ENCODE peak calls at places on chromosome 15, in seven cellular contexts. One of them, this sample, is unnamed.

GRCh38 chr15:77375133-77375532 is 44.8 kb downstream of the PEAK1 start:
- DNase-seq in fibroblast of mammary gland: no peak
- DNase-seq in A549: no peak
- DNase-seq in tibial nerve: no peak
- DNase-seq in Calu3: no peak
- DNase-seq in psoas muscle: no peak
- DNase-seq in fibroblast of pulmonary artery: no peak
- DNase-seq in this sample: no peak

GRCh38 chr15:33987444-33987843 is 19.1 kb downstream of the CHRM5 start:
- DNase-seq in psoas muscle: no peak
- DNase-seq in A549: no peak
- DNase-seq in tibial nerve: no peak
- DNase-seq in fibroblast of mammary gland: no peak
- DNase-seq in fibroblast of pulmonary artery: no peak
- DNase-seq in Calu3: no peak
- DNase-seq in this sample: no peak

GRCh38 chr15:63985221-63986184 is 60.8 kb downstream of the DAPK2 start:
- DNase-seq in tibial nerve: no peak
- DNase-seq in psoas muscle: peak; percentile 95
- DNase-seq in Calu3: no peak
- DNase-seq in A549: no peak
- DNase-seq in fibroblast of mammary gland: no peak
- DNase-seq in fibroblast of pulmonary artery: no peak
- DNase-seq in this sample: no peak

GRCh38 chr15:33985287-33985686 is 17.0 kb downstream of the CHRM5 start:
- DNase-seq in tibial nerve: no peak
- DNase-seq in psoas muscle: no peak
- DNase-seq in Calu3: no peak
- DNase-seq in A549: peak; percentile 21
- DNase-seq in fibroblast of mammary gland: peak; percentile 64
- DNase-seq in fibroblast of pulmonary artery: peak; percentile 88
- DNase-seq in this sample: no peak

GRCh38 chr15:40493089-40493840 is 22.5 kb downstream of the CHST14 start:
- DNase-seq in A549: no peak
- DNase-seq in tibial nerve: no peak
- DNase-seq in Calu3: no peak
- DNase-seq in fibroblast of pulmonary artery: no peak
- DNase-seq in psoas muscle: no peak
- DNase-seq in fibroblast of mammary gland: peak; percentile 34
- DNase-seq in this sample: no peak

GRCh38 chr15:62107561-62108110 is 40.9 kb downstream of the C2CD4A start:
- DNase-seq in psoas muscle: no peak
- DNase-seq in Calu3: no peak
- DNase-seq in A549: peak; percentile 26
- DNase-seq in tibial nerve: no peak
- DNase-seq in fibroblast of pulmonary artery: peak; percentile 60
- DNase-seq in fibroblast of mammary gland: no peak
- DNase-seq in this sample: no peak

GRCh38 chr15:85289677-85290365 is 90.6 kb upstream of the AKAP13 start:
- DNase-seq in tibial nerve: no peak
- DNase-seq in fibroblast of mammary gland: peak; percentile 54
- DNase-seq in psoas muscle: peak; percentile 72
- DNase-seq in Calu3: peak; percentile 59
- DNase-seq in fibroblast of pulmonary artery: peak; percentile 67
- DNase-seq in A549: peak; percentile 71
- DNase-seq in this sample: no peak

GRCh38 chr15:62900071-62900812 is 142.3 kb upstream of the TPM1 start:
- DNase-seq in fibroblast of pulmonary artery: no peak
- DNase-seq in Calu3: no peak
- DNase-seq in fibroblast of mammary gland: no peak
- DNase-seq in tibial nerve: no peak
- DNase-seq in A549: peak; percentile 50
- DNase-seq in psoas muscle: no peak
- DNase-seq in this sample: no peak

GRCh38 chr15:48748535-48748934 is 62.3 kb downstream of the CEP152 start:
- DNase-seq in Calu3: no peak
- DNase-seq in psoas muscle: no peak
- DNase-seq in fibroblast of pulmonary artery: peak; percentile 38
- DNase-seq in tibial nerve: no peak
- DNase-seq in fibroblast of mammary gland: peak; percentile 33
- DNase-seq in A549: no peak
- DNase-seq in this sample: no peak

GRCh38 chr15:84605225-84605882 is 4.5 kb downstream of the ZSCAN2 start:
- DNase-seq in fibroblast of mammary gland: peak; percentile 33
- DNase-seq in fibroblast of pulmonary artery: no peak
- DNase-seq in A549: no peak
- DNase-seq in tibial nerve: no peak
- DNase-seq in Calu3: no peak
- DNase-seq in psoas muscle: no peak
- DNase-seq in this sample: no peak

GRCh38 chr15:53918180-53919079 is 59.8 kb upstream of the UNC13C start:
- DNase-seq in tibial nerve: no peak
- DNase-seq in psoas muscle: no peak
- DNase-seq in A549: peak; percentile 25
- DNase-seq in Calu3: no peak
- DNase-seq in fibroblast of mammary gland: no peak
- DNase-seq in fibroblast of pulmonary artery: no peak
- DNase-seq in this sample: no peak

GRCh38 chr15:82726816-82727215 is 17.1 kb upstream of the AP3B2 start:
- DNase-seq in fibroblast of mammary gland: no peak
- DNase-seq in fibroblast of pulmonary artery: no peak
- DNase-seq in Calu3: no peak
- DNase-seq in A549: no peak
- DNase-seq in tibial nerve: no peak
- DNase-seq in psoas muscle: no peak
- DNase-seq in this sample: no peak

DNA sequence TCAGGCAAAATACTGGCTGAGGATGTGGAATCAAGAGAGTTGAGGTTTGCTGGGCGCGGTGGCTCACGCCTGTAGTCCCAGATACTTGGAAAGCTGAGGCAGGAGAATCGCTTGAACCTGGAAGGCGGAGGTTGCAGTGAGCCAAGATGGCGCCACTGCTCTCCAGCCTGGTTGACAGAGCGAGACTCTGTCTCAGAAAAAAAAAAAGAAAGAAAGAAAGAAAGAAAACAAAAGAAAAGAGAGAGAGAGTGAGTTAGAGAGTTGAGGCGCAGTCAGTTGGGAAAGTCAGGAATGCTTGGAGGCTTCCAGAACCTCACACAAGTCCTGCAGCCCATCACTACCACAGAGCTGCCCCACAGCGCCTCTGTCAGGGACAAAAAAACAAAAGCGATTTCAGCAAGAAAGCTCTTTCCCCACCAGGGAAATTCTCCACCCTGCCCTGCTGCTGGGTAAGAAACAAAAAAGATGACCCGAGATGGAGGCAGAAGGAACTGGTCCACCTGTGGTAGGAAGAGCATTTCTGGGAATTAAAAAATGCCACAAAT is 13.8 kb downstream of the HDC start:
- DNase-seq in tibial nerve: no peak
- DNase-seq in psoas muscle: no peak
- DNase-seq in fibroblast of pulmonary artery: no peak
- DNase-seq in A549: no peak
- DNase-seq in fibroblast of mammary gland: no peak
- DNase-seq in Calu3: no peak
- DNase-seq in this sample: no peak
- TF ChIP-seq CTCF in tibial nerve: no peak
- TF ChIP-seq CTCF in psoas muscle: no peak
- TF ChIP-seq CTCF in fibroblast of pulmonary artery: no peak
- TF ChIP-seq CTCF in A549: no peak
- TF ChIP-seq CTCF in fibroblast of mammary gland: no peak
- TF ChIP-seq CTCF in Calu3: no peak
- TF ChIP-seq CTCF in this sample: no peak

GRCh38 chr15:80509800-80510199 is 105.6 kb downstream of the ARNT2 start:
- DNase-seq in psoas muscle: no peak
- DNase-seq in Calu3: no peak
- DNase-seq in fibroblast of pulmonary artery: no peak
- DNase-seq in A549: no peak
- DNase-seq in fibroblast of mammary gland: no peak
- DNase-seq in tibial nerve: no peak
- DNase-seq in this sample: no peak

GRCh38 chr15:80514071-80514780 is 110.0 kb downstream of the ARNT2 start:
- DNase-seq in psoas muscle: no peak
- DNase-seq in tibial nerve: no peak
- DNase-seq in A549: no peak
- DNase-seq in Calu3: no peak
- DNase-seq in fibroblast of mammary gland: peak; percentile 93
- DNase-seq in fibroblast of pulmonary artery: peak; percentile 87
- DNase-seq in this sample: no peak

GRCh38 chr15:80508783-80509182 is 104.6 kb downstream of the ARNT2 start:
- DNase-seq in Calu3: no peak
- DNase-seq in fibroblast of mammary gland: no peak
- DNase-seq in tibial nerve: no peak
- DNase-seq in A549: no peak
- DNase-seq in fibroblast of pulmonary artery: no peak
- DNase-seq in psoas muscle: no peak
- DNase-seq in this sample: no peak

GRCh38 chr15:80517290-80517689 is 113.1 kb downstream of the ARNT2 start:
- DNase-seq in fibroblast of pulmonary artery: no peak
- DNase-seq in fibroblast of mammary gland: no peak
- DNase-seq in A549: no peak
- DNase-seq in psoas muscle: no peak
- DNase-seq in Calu3: no peak
- DNase-seq in tibial nerve: no peak
- DNase-seq in this sample: no peak

GRCh38 chr15:80512729-80513670 is 108.8 kb downstream of the ARNT2 start:
- DNase-seq in psoas muscle: no peak
- DNase-seq in Calu3: peak; percentile 41
- DNase-seq in tibial nerve: no peak
- DNase-seq in fibroblast of pulmonary artery: peak; percentile 27
- DNase-seq in fibroblast of mammary gland: peak; percentile 56
- DNase-seq in A549: peak; percentile 30
- DNase-seq in this sample: no peak
- TF ChIP-seq CTCF in psoas muscle: no peak
- TF ChIP-seq CTCF in Calu3: no peak
- TF ChIP-seq CTCF in tibial nerve: no peak
- TF ChIP-seq CTCF in fibroblast of pulmonary artery: peak; percentile 22
- TF ChIP-seq CTCF in fibroblast of mammary gland: peak; percentile 18
- TF ChIP-seq CTCF in A549: peak; percentile 59
- TF ChIP-seq CTCF in this sample: no peak

GRCh38 chr15:70260580-70260979 is 162.9 kb upstream of the TLE3 start:
- DNase-seq in A549: no peak
- DNase-seq in fibroblast of pulmonary artery: no peak
- DNase-seq in tibial nerve: no peak
- DNase-seq in fibroblast of mammary gland: no peak
- DNase-seq in psoas muscle: peak; percentile 24
- DNase-seq in Calu3: no peak
- DNase-seq in this sample: no peak

GRCh38 chr15:70259030-70259424 is 161.3 kb upstream of the TLE3 start:
- DNase-seq in fibroblast of mammary gland: peak; percentile 59
- DNase-seq in psoas muscle: peak; percentile 77
- DNase-seq in A549: no peak
- DNase-seq in Calu3: peak; percentile 29
- DNase-seq in fibroblast of pulmonary artery: peak; percentile 64
- DNase-seq in tibial nerve: peak; percentile 42
- DNase-seq in this sample: no peak

GRCh38 chr15:70258369-70259029 is 160.8 kb upstream of the TLE3 start:
- DNase-seq in fibroblast of mammary gland: peak; percentile 31
- DNase-seq in A549: no peak
- DNase-seq in fibroblast of pulmonary artery: no peak
- DNase-seq in psoas muscle: peak; percentile 52
- DNase-seq in tibial nerve: no peak
- DNase-seq in Calu3: no peak
- DNase-seq in this sample: no peak

GRCh38 chr15:70260096-70260495 is 162.4 kb upstream of the TLE3 start:
- DNase-seq in fibroblast of pulmonary artery: no peak
- DNase-seq in Calu3: no peak
- DNase-seq in fibroblast of mammary gland: no peak
- DNase-seq in psoas muscle: no peak
- DNase-seq in tibial nerve: no peak
- DNase-seq in A549: no peak
- DNase-seq in this sample: no peak

GRCh38 chr15:70259640-70260066 is 161.9 kb upstream of the TLE3 start:
- DNase-seq in A549: peak; percentile 42
- DNase-seq in fibroblast of pulmonary artery: no peak
- DNase-seq in psoas muscle: peak; percentile 41
- DNase-seq in tibial nerve: no peak
- DNase-seq in Calu3: no peak
- DNase-seq in fibroblast of mammary gland: no peak
- DNase-seq in this sample: no peak
- TF ChIP-seq CTCF in A549: peak; percentile 26
- TF ChIP-seq CTCF in fibroblast of pulmonary artery: peak; percentile 26
- TF ChIP-seq CTCF in psoas muscle: no peak
- TF ChIP-seq CTCF in tibial nerve: no peak
- TF ChIP-seq CTCF in Calu3: no peak
- TF ChIP-seq CTCF in fibroblast of mammary gland: peak; percentile 9
- TF ChIP-seq CTCF in this sample: no peak

DNA sequence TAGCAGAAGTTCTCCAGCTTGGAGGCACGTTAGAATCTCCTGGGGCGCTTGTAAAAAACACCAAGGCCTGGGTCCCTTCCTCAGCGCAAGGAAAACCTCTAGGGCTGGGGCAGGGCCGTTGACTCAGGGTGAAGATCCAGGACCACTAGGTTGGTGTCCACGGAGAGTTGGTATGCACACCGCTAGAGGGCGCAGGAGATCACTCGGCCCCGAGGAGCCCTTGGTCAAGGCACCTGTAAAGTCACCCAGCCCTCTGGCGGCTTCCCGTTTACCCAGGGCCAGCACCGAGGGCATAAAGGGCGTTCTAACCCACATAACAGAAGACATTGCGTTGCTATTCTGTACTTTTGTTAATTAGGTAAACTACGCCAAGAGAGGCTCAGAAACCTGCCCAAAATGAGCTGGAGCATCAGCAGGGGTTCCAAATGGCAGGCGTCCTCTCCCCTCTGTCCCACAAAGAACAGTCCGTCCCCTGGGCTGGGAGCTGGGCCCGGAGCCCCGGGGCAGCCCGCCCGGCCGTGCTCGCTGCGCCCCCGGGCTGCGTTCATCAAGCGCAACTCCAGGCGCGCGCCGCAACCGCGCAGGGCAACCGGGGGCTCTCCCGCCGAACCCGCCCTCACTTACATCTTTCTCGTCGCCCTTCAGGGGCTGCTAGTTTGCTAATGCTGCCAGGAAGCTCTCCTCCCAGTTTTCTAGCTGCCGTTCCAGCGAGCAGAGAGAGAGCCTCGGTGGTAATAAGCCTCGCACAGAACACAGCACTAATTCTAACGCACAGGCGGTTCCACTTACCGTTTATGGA is 332.1 kb downstream of the ARRDC4 start:
- DNase-seq in Calu3: peak; percentile 72
- DNase-seq in tibial nerve: peak; percentile 19
- DNase-seq in fibroblast of pulmonary artery: peak; percentile 4
- DNase-seq in fibroblast of mammary gland: peak; percentile 28
- DNase-seq in psoas muscle: peak; percentile 63
- DNase-seq in A549: peak; percentile 56
- DNase-seq in this sample: no peak
- TF ChIP-seq CTCF in Calu3: peak; percentile 61
- TF ChIP-seq CTCF in tibial nerve: peak; percentile 41
- TF ChIP-seq CTCF in fibroblast of pulmonary artery: peak; percentile 40
- TF ChIP-seq CTCF in fibroblast of mammary gland: peak; percentile 70
- TF ChIP-seq CTCF in psoas muscle: no peak
- TF ChIP-seq CTCF in A549: peak; percentile 66
- TF ChIP-seq CTCF in this sample: no peak

DNA sequence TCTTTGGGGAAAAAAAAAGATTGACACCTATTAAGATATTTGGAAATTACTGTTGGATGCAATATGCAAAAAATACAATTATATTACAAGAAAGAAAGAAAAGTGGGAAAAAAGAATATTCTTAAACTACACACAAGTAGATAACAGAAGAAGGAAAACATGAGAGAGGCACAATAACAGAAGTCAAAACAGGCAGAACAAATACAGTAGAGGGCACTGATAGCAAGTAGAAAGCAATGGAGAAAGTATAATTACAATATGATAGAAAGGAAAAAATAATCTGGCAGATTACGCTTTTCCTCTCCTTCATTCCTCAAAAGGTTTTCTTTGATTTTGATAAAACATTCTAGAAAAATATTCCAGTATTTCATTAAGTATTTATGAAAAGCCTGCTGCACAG is 72.1 kb downstream of the ADAM10 start:
- DNase-seq in fibroblast of mammary gland: no peak
- DNase-seq in psoas muscle: no peak
- DNase-seq in fibroblast of pulmonary artery: no peak
- DNase-seq in Calu3: no peak
- DNase-seq in tibial nerve: no peak
- DNase-seq in A549: no peak
- DNase-seq in this sample: no peak
- TF ChIP-seq CTCF in fibroblast of mammary gland: no peak
- TF ChIP-seq CTCF in psoas muscle: peak; percentile 19
- TF ChIP-seq CTCF in fibroblast of pulmonary artery: no peak
- TF ChIP-seq CTCF in Calu3: no peak
- TF ChIP-seq CTCF in tibial nerve: no peak
- TF ChIP-seq CTCF in A549: peak; percentile 16
- TF ChIP-seq CTCF in this sample: no peak

This sample was measured in omental fat pad.